ENCODE peak calls at places on chromosomes 2 and 18, in eight cellular contexts. F is GM06990, T is body of pancreas, S is PC-9, Y is dorsolateral prefrontal cortex, J is fibroblast of lung, P is cardiac fibroblast, X is fibroblast of the aortic adventitia. U is an unnamed sample.

GRCh38 chr2:9638532-9638931 is 7.7 kb upstream of the YWHAQ start:
- DNase-seq in F (no peak), T (peak), S (peak), Y (peak), J (peak), P (peak), X (peak), U (no peak)

GRCh38 chr18:50268022-50268747 is 1.9 kb upstream of the CFAP53 start:
- DNase-seq in F (peak), T (peak), S (peak), Y (peak), J (peak), P (peak), X (peak), U (no peak)

GRCh38 chr2:178012639-178013038 is 59.9 kb downstream of the PDE11A start:
- DNase-seq in F (no peak), T (no peak), S (no peak), Y (no peak), J (no peak), P (no peak), X (no peak), U (no peak)

GRCh38 chr2:231672617-231673347 is 35.5 kb upstream of the PTMA start:
- DNase-seq in F (peak), T (no peak), S (peak), Y (no peak), J (peak), P (peak), X (no peak), U (no peak)

GRCh38 chr18:58788971-58789797 is 75.5 kb upstream of the ZNF532 start:
- DNase-seq in F (no peak), T (no peak), S (no peak), Y (no peak), J (peak), P (peak), X (peak), U (no peak)

GRCh38 chr2:209624192-209624938 is 147.3 kb upstream of the UNC80 start:
- DNase-seq in F (no peak), T (peak), S (no peak), Y (no peak), J (peak), P (no peak), X (no peak), U (no peak)

GRCh38 chr2:23624915-23625314 is 239.9 kb downstream of the KLHL29 start:
- DNase-seq in F (no peak), T (no peak), S (no peak), Y (no peak), J (no peak), P (no peak), X (no peak), U (no peak)

GRCh38 chr2:217326238-217327022 is 466.6 kb upstream of the TNP1 start:
- DNase-seq in F (no peak), T (no peak), S (peak), Y (no peak), J (peak), P (no peak), X (no peak), U (no peak)

GRCh38 chr2:128264881-128265607 is 53.6 kb downstream of the HS6ST1 start:
- DNase-seq in F (no peak), T (no peak), S (no peak), Y (no peak), J (no peak), P (no peak), X (no peak), U (no peak)

GRCh38 chr18:6521804-6522418 is 107.2 kb upstream of the L3MBTL4 start:
- DNase-seq in F (no peak), T (peak), S (peak), Y (no peak), J (peak), P (peak), X (peak), U (no peak)

GRCh38 chr2:1598800-1599199 is 145.5 kb downstream of the PXDN start:
- DNase-seq in F (no peak), T (peak), S (no peak), Y (no peak), J (no peak), P (no peak), X (no peak), U (no peak)

GRCh38 chr2:237132799-237133198 is 47.1 kb downstream of the COPS8 start:
- DNase-seq in F (no peak), T (no peak), S (no peak), Y (no peak), J (no peak), P (no peak), X (no peak), U (no peak)

GRCh38 chr2:36513661-36514060 is 84.3 kb downstream of the FEZ2 start:
- DNase-seq in F (no peak), T (no peak), S (no peak), Y (no peak), J (no peak), P (no peak), X (no peak), U (no peak)

GRCh38 chr2:119389615-119390306 is 23.0 kb downstream of the DBI start:
- DNase-seq in F (no peak), T (peak), S (peak), Y (no peak), J (peak), P (peak), X (peak), U (no peak)

GRCh38 chr2:74493546-74493945 is 5.9 kb downstream of the LBX2 start:
- DNase-seq in F (no peak), T (no peak), S (no peak), Y (no peak), J (no peak), P (no peak), X (no peak), U (no peak)

GRCh38 chr18:8812631-8813030 is 107.3 kb downstream of the MTCL1 start:
- DNase-seq in F (no peak), T (no peak), S (no peak), Y (no peak), J (peak), P (no peak), X (no peak), U (no peak)

GRCh38 chr18:8264861-8265411 is 344.3 kb upstream of the RAB12 start:
- DNase-seq in F (no peak), T (peak), S (no peak), Y (no peak), J (peak), P (peak), X (peak), U (no peak)

GRCh38 chr2:56531668-56532420 is 348.1 kb downstream of the CCDC85A start:
- DNase-seq in F (no peak), T (no peak), S (no peak), Y (no peak), J (peak), P (no peak), X (peak), U (no peak)

GRCh38 chr2:100953406-100954043 is 48.6 kb upstream of the RPL31 start:
- DNase-seq in F (no peak), T (no peak), S (no peak), Y (no peak), J (no peak), P (no peak), X (no peak), U (no peak)

GRCh38 chr2:26911911-26912861 is 58.3 kb upstream of the MAPRE3 start:
- DNase-seq in F (no peak), T (peak), S (no peak), Y (peak), J (peak), P (no peak), X (no peak), U (no peak)

GRCh38 chr2:132557694-132558093 is 112.3 kb downstream of the LYPD1 start:
- DNase-seq in F (no peak), T (no peak), S (no peak), Y (no peak), J (no peak), P (no peak), X (no peak), U (no peak)

GRCh38 chr2:240961878-240962277 is 36.5 kb upstream of the SNED1 start:
- DNase-seq in F (no peak), T (no peak), S (no peak), Y (no peak), J (no peak), P (no peak), X (no peak), U (no peak)

GRCh38 chr2:191617589-191617988 is 60.3 kb upstream of the NABP1 start:
- DNase-seq in F (peak), T (no peak), S (no peak), Y (no peak), J (no peak), P (no peak), X (no peak), U (no peak)

GRCh38 chr2:11688222-11689069 is 18.5 kb upstream of the NTSR2 start:
- DNase-seq in F (peak), T (peak), S (peak), Y (peak), J (peak), P (peak), X (peak), U (peak)

GRCh38 chr18:47036298-47036874 is 965 bp upstream of the ELOA2 start:
- DNase-seq in F (no peak), T (peak), S (no peak), Y (no peak), J (peak), P (peak), X (peak), U (no peak)

GRCh38 chr2:230671117-230671516 is 41.5 kb upstream of the CAB39 start:
- DNase-seq in F (no peak), T (no peak), S (no peak), Y (no peak), J (peak), P (no peak), X (peak), U (peak)

GRCh38 chr2:33034784-33035183 is 88.0 kb downstream of the LTBP1 start:
- DNase-seq in F (no peak), T (peak), S (no peak), Y (no peak), J (peak), P (peak), X (peak), U (no peak)

GRCh38 chr2:152730591-152731333 is 12.3 kb downstream of the ARL6IP6 start:
- DNase-seq in F (no peak), T (no peak), S (peak), Y (no peak), J (peak), P (peak), X (peak), U (no peak)

GRCh38 chr2:30293303-30293912 is 62.1 kb downstream of the LBH start:
- DNase-seq in F (no peak), T (no peak), S (peak), Y (no peak), J (peak), P (peak), X (peak), U (no peak)

GRCh38 chr18:49135871-49136270 is 185.1 kb upstream of the SMAD7 start:
- DNase-seq in F (no peak), T (peak), S (no peak), Y (no peak), J (peak), P (peak), X (peak), U (no peak)

GRCh38 chr2:44572196-44572900 is 210.6 kb downstream of the CAMKMT start:
- DNase-seq in F (no peak), T (no peak), S (peak), Y (no peak), J (peak), P (no peak), X (no peak), U (no peak)

GRCh38 chr2:45069711-45070664 is 60.7 kb upstream of the SIX2 start:
- DNase-seq in F (no peak), T (no peak), S (no peak), Y (no peak), J (no peak), P (no peak), X (no peak), U (no peak)

GRCh38 chr2:108909275-108909823 is 79.7 kb downstream of the EDAR start:
- DNase-seq in F (no peak), T (no peak), S (no peak), Y (no peak), J (no peak), P (no peak), X (no peak), U (no peak)

GRCh38 chr2:200962821-200963128 is 685 bp downstream of the ORC2 start:
- DNase-seq in F (no peak), T (no peak), S (no peak), Y (no peak), J (no peak), P (peak), X (no peak), U (no peak)

GRCh38 chr2:239910404-239910803 is 114.7 kb downstream of the NDUFA10 start:
- DNase-seq in F (no peak), T (no peak), S (no peak), Y (no peak), J (no peak), P (no peak), X (no peak), U (no peak)

GRCh38 chr18:79495591-79496071 is 99.9 kb downstream of the NFATC1 start:
- DNase-seq in F (no peak), T (peak), S (no peak), Y (no peak), J (no peak), P (no peak), X (no peak), U (no peak)

DNA sequence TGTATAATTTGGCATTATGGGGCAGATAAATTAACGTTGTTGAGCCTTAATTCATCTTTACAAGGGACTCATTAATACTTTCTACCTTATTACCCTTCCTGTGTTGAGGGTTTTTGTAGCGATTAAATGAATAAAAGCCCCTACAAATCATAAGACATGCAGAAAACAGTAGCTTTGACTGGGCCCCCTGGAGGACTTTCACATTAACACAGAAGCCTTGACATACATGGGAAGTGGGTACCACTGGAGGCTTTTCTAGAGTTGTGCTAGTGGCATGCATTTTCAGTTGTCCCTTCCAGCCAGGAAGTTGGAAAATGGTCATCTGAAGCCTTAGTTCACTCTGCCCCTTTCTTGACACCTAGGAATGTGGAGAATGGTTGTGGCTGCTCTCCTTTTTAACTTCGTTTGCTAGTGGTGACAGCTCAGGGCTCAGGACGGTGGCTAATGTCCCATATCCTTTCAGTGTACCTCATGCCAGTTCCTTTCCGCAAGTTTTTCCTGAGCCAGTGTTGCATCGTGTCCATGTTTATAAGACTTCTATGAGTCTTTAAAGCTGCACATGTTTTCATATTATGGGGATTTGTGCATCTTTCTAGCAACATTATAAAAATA is 30.3 kb downstream of the MTA3 start:
- DNase-seq in F (no peak), T (no peak), S (no peak), Y (no peak), J (no peak), P (no peak), X (no peak), U (no peak)
- TF ChIP-seq CTCF in F (peak), T (no peak), S (no peak), Y (no peak), J (no peak), P (no peak), X (no peak), U (no peak)

GRCh38 chr2:53315170-53315569 is 452.4 kb upstream of the CHAC2 start:
- DNase-seq in F (no peak), T (no peak), S (no peak), Y (no peak), J (peak), P (no peak), X (peak), U (no peak)

GRCh38 chr2:53314718-53315117 is 452.9 kb upstream of the CHAC2 start:
- DNase-seq in F (no peak), T (no peak), S (no peak), Y (no peak), J (peak), P (no peak), X (peak), U (no peak)

GRCh38 chr2:53312181-53312580 is 455.4 kb upstream of the CHAC2 start:
- DNase-seq in F (no peak), T (no peak), S (no peak), Y (no peak), J (no peak), P (no peak), X (peak), U (no peak)

GRCh38 chr2:53312721-53313120 is 454.9 kb upstream of the CHAC2 start:
- DNase-seq in F (no peak), T (peak), S (no peak), Y (no peak), J (no peak), P (no peak), X (peak), U (no peak)

GRCh38 chr2:53317863-53318262 is 449.7 kb upstream of the CHAC2 start:
- DNase-seq in F (no peak), T (no peak), S (no peak), Y (no peak), J (peak), P (no peak), X (no peak), U (no peak)
- TF ChIP-seq CTCF in F (no peak), T (no peak), S (no peak), Y (no peak), J (no peak), P (no peak), X (no peak), U (no peak)

GRCh38 chr18:28007841-28008240 is 169.1 kb downstream of the CDH2 start:
- DNase-seq in F (no peak), T (no peak), S (no peak), Y (no peak), J (peak), P (peak), X (no peak), U (no peak)

GRCh38 chr18:28018361-28018760 is 158.6 kb downstream of the CDH2 start:
- DNase-seq in F (no peak), T (no peak), S (no peak), Y (no peak), J (peak), P (no peak), X (no peak), U (no peak)

GRCh38 chr18:28009589-28009988 is 167.3 kb downstream of the CDH2 start:
- DNase-seq in F (no peak), T (no peak), S (no peak), Y (no peak), J (no peak), P (no peak), X (no peak), U (no peak)

GRCh38 chr18:28015671-28016070 is 161.3 kb downstream of the CDH2 start:
- DNase-seq in F (no peak), T (no peak), S (no peak), Y (no peak), J (no peak), P (no peak), X (no peak), U (no peak)

DNA sequence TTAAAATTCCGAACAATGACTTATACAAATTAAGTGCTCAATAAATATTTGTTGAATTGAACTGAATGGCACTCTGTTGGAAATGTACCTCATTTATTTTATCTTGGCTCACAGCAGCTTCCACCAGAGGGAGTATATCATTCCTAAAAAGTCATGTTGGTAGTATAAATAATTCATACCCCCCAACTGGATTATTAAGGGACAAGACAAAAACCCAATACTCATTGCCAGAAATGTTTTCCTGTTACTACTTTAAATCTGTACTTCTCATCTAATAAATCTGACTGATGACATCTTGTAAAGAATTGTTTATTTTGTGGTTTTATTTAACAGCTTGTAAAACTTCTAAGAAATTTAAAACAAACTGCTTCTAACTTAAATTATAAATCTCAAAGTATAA is 163.9 kb downstream of the CDH2 start:
- DNase-seq in F (no peak), T (no peak), S (no peak), Y (no peak), J (peak), P (peak), X (peak), U (no peak)
- TF ChIP-seq CTCF in F (peak), T (no peak), S (peak), Y (peak), J (peak), P (peak), X (peak), U (peak)

GRCh38 chr2:99840831-99841230 is 301.6 kb downstream of the AFF3 start:
- DNase-seq in F (no peak), T (no peak), S (no peak), Y (no peak), J (peak), P (no peak), X (no peak), U (no peak)
- TF ChIP-seq CTCF in F (no peak), T (no peak), S (no peak), Y (no peak), J (no peak), P (no peak), X (no peak), U (no peak)

GRCh38 chr2:96342085-96342484 is 6.5 kb downstream of the NCAPH start:
- DNase-seq in F (no peak), T (no peak), S (peak), Y (no peak), J (peak), P (peak), X (peak), U (no peak)

GRCh38 chr2:96345868-96346452 is 10.4 kb downstream of the NCAPH start:
- DNase-seq in F (no peak), T (no peak), S (no peak), Y (no peak), J (no peak), P (no peak), X (no peak), U (no peak)

GRCh38 chr2:96347395-96347794 is 11.8 kb downstream of the NCAPH start:
- DNase-seq in F (no peak), T (no peak), S (no peak), Y (no peak), J (no peak), P (no peak), X (no peak), U (no peak)

GRCh38 chr2:96344011-96344410 is 8.4 kb downstream of the NCAPH start:
- DNase-seq in F (peak), T (no peak), S (no peak), Y (no peak), J (peak), P (no peak), X (no peak), U (no peak)

DNA sequence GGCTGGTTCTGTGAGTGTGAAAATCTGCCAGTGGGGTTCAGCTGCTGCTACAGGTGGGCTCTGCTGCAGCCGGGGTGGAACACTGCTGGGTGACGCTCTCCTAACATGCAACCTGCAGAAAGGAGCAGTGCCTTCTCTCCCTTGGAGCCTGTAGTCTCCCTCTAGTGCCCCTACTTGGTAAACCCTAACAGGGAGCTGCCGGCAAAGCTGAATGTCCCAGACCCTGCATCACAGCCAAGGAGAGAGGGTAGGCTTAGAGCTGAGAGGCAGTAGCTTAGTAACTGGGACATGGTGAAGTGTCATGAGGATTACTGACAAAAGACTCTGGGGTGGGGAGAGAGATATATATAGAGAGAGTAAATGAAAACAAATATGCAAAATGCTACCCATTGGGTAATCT is 9.8 kb downstream of the NCAPH start:
- DNase-seq in F (no peak), T (no peak), S (no peak), Y (no peak), J (no peak), P (no peak), X (no peak), U (no peak)
- TF ChIP-seq CTCF in F (peak), T (no peak), S (peak), Y (no peak), J (peak), P (peak), X (no peak), U (no peak)